ENCODE peak calls at places on chromosomes 7 and 10, in seven cellular contexts. One of them, this sample, is unnamed.

GRCh38 chr10:27470890-27471289 is 33.2 kb upstream of the RAB18 start:
- DNase-seq in iPS-NIHi11: peak
- DNase-seq in activated naive CD4-positive, alpha-beta T cell treated with anti-CD3 and anti-CD28 coated beads, Interleukin-2, amount 10 ng/mL, durations not matched to agents 7 days and 5 days: no peak
- DNase-seq in ELR: no peak
- DNase-seq in stimulated activated CD4-positive, alpha-beta T cell treated with anti-CD3 and anti-CD28 coated beads, Interleukin-2, amount 100 ng/mL, for 48 hours: no peak
- DNase-seq in AG08395: no peak
- DNase-seq in effector CD8-positive, alpha-beta T cell: no peak
- DNase-seq in this sample: no peak

GRCh38 chr10:24556746-24557742 is 166.6 kb downstream of the ARHGAP21 start:
- DNase-seq in stimulated activated CD4-positive, alpha-beta T cell treated with anti-CD3 and anti-CD28 coated beads, Interleukin-2, amount 100 ng/mL, for 48 hours: no peak
- DNase-seq in AG08395: peak
- DNase-seq in activated naive CD4-positive, alpha-beta T cell treated with anti-CD3 and anti-CD28 coated beads, Interleukin-2, amount 10 ng/mL, durations not matched to agents 7 days and 5 days: no peak
- DNase-seq in effector CD8-positive, alpha-beta T cell: no peak
- DNase-seq in iPS-NIHi11: peak
- DNase-seq in ELR: peak
- DNase-seq in this sample: peak

GRCh38 chr7:148835854-148836253 is 48.2 kb downstream of the EZH2 start:
- DNase-seq in stimulated activated CD4-positive, alpha-beta T cell treated with anti-CD3 and anti-CD28 coated beads, Interleukin-2, amount 100 ng/mL, for 48 hours: no peak
- DNase-seq in AG08395: no peak
- DNase-seq in iPS-NIHi11: no peak
- DNase-seq in effector CD8-positive, alpha-beta T cell: no peak
- DNase-seq in activated naive CD4-positive, alpha-beta T cell treated with anti-CD3 and anti-CD28 coated beads, Interleukin-2, amount 10 ng/mL, durations not matched to agents 7 days and 5 days: no peak
- DNase-seq in ELR: peak
- DNase-seq in this sample: no peak

GRCh38 chr10:99279626-99280111 is 44.0 kb upstream of the HPSE2 start:
- DNase-seq in iPS-NIHi11: no peak
- DNase-seq in ELR: peak
- DNase-seq in AG08395: peak
- DNase-seq in stimulated activated CD4-positive, alpha-beta T cell treated with anti-CD3 and anti-CD28 coated beads, Interleukin-2, amount 100 ng/mL, for 48 hours: no peak
- DNase-seq in activated naive CD4-positive, alpha-beta T cell treated with anti-CD3 and anti-CD28 coated beads, Interleukin-2, amount 10 ng/mL, durations not matched to agents 7 days and 5 days: no peak
- DNase-seq in effector CD8-positive, alpha-beta T cell: no peak
- DNase-seq in this sample: peak

GRCh38 chr10:94287331-94287730 is 75.4 kb downstream of the NOC3L start:
- DNase-seq in activated naive CD4-positive, alpha-beta T cell treated with anti-CD3 and anti-CD28 coated beads, Interleukin-2, amount 10 ng/mL, durations not matched to agents 7 days and 5 days: no peak
- DNase-seq in stimulated activated CD4-positive, alpha-beta T cell treated with anti-CD3 and anti-CD28 coated beads, Interleukin-2, amount 100 ng/mL, for 48 hours: no peak
- DNase-seq in iPS-NIHi11: no peak
- DNase-seq in ELR: no peak
- DNase-seq in AG08395: peak
- DNase-seq in effector CD8-positive, alpha-beta T cell: no peak
- DNase-seq in this sample: no peak

GRCh38 chr7:79965946-79966345 is 168.7 kb upstream of the GNAI1 start:
- DNase-seq in AG08395: no peak
- DNase-seq in activated naive CD4-positive, alpha-beta T cell treated with anti-CD3 and anti-CD28 coated beads, Interleukin-2, amount 10 ng/mL, durations not matched to agents 7 days and 5 days: no peak
- DNase-seq in iPS-NIHi11: no peak
- DNase-seq in effector CD8-positive, alpha-beta T cell: no peak
- DNase-seq in stimulated activated CD4-positive, alpha-beta T cell treated with anti-CD3 and anti-CD28 coated beads, Interleukin-2, amount 100 ng/mL, for 48 hours: no peak
- DNase-seq in ELR: no peak
- DNase-seq in this sample: no peak

GRCh38 chr7:4682621-4683042 is 537 bp downstream of the FOXK1 start:
- DNase-seq in ELR: peak
- DNase-seq in stimulated activated CD4-positive, alpha-beta T cell treated with anti-CD3 and anti-CD28 coated beads, Interleukin-2, amount 100 ng/mL, for 48 hours: peak
- DNase-seq in activated naive CD4-positive, alpha-beta T cell treated with anti-CD3 and anti-CD28 coated beads, Interleukin-2, amount 10 ng/mL, durations not matched to agents 7 days and 5 days: peak
- DNase-seq in iPS-NIHi11: peak
- DNase-seq in effector CD8-positive, alpha-beta T cell: no peak
- DNase-seq in AG08395: no peak
- DNase-seq in this sample: no peak

GRCh38 chr7:3197567-3198212 is 103.4 kb upstream of the SDK1 start:
- DNase-seq in activated naive CD4-positive, alpha-beta T cell treated with anti-CD3 and anti-CD28 coated beads, Interleukin-2, amount 10 ng/mL, durations not matched to agents 7 days and 5 days: no peak
- DNase-seq in effector CD8-positive, alpha-beta T cell: no peak
- DNase-seq in iPS-NIHi11: no peak
- DNase-seq in stimulated activated CD4-positive, alpha-beta T cell treated with anti-CD3 and anti-CD28 coated beads, Interleukin-2, amount 100 ng/mL, for 48 hours: no peak
- DNase-seq in ELR: no peak
- DNase-seq in AG08395: no peak
- DNase-seq in this sample: no peak

GRCh38 chr7:150362989-150363769 is 5.4 kb upstream of the REPIN1 start:
- DNase-seq in stimulated activated CD4-positive, alpha-beta T cell treated with anti-CD3 and anti-CD28 coated beads, Interleukin-2, amount 100 ng/mL, for 48 hours: no peak
- DNase-seq in iPS-NIHi11: no peak
- DNase-seq in ELR: no peak
- DNase-seq in effector CD8-positive, alpha-beta T cell: no peak
- DNase-seq in activated naive CD4-positive, alpha-beta T cell treated with anti-CD3 and anti-CD28 coated beads, Interleukin-2, amount 10 ng/mL, durations not matched to agents 7 days and 5 days: no peak
- DNase-seq in AG08395: no peak
- DNase-seq in this sample: no peak

GRCh38 chr7:39353615-39354376 is 212.4 kb upstream of the YAE1 start:
- DNase-seq in AG08395: peak
- DNase-seq in stimulated activated CD4-positive, alpha-beta T cell treated with anti-CD3 and anti-CD28 coated beads, Interleukin-2, amount 100 ng/mL, for 48 hours: no peak
- DNase-seq in iPS-NIHi11: peak
- DNase-seq in effector CD8-positive, alpha-beta T cell: no peak
- DNase-seq in activated naive CD4-positive, alpha-beta T cell treated with anti-CD3 and anti-CD28 coated beads, Interleukin-2, amount 10 ng/mL, durations not matched to agents 7 days and 5 days: no peak
- DNase-seq in ELR: no peak
- DNase-seq in this sample: no peak

GRCh38 chr10:61173450-61173849 is 229.5 kb upstream of the RHOBTB1 start:
- DNase-seq in ELR: no peak
- DNase-seq in effector CD8-positive, alpha-beta T cell: no peak
- DNase-seq in iPS-NIHi11: no peak
- DNase-seq in stimulated activated CD4-positive, alpha-beta T cell treated with anti-CD3 and anti-CD28 coated beads, Interleukin-2, amount 100 ng/mL, for 48 hours: no peak
- DNase-seq in AG08395: no peak
- DNase-seq in activated naive CD4-positive, alpha-beta T cell treated with anti-CD3 and anti-CD28 coated beads, Interleukin-2, amount 10 ng/mL, durations not matched to agents 7 days and 5 days: no peak
- DNase-seq in this sample: no peak

GRCh38 chr7:6705959-6706665 is 635 bp downstream of the ZNF12 start:
- DNase-seq in iPS-NIHi11: no peak
- DNase-seq in stimulated activated CD4-positive, alpha-beta T cell treated with anti-CD3 and anti-CD28 coated beads, Interleukin-2, amount 100 ng/mL, for 48 hours: peak
- DNase-seq in AG08395: peak
- DNase-seq in activated naive CD4-positive, alpha-beta T cell treated with anti-CD3 and anti-CD28 coated beads, Interleukin-2, amount 10 ng/mL, durations not matched to agents 7 days and 5 days: peak
- DNase-seq in effector CD8-positive, alpha-beta T cell: peak
- DNase-seq in ELR: peak
- DNase-seq in this sample: no peak

GRCh38 chr10:111203615-111204014 is 126.8 kb downstream of the ADRA2A start:
- DNase-seq in activated naive CD4-positive, alpha-beta T cell treated with anti-CD3 and anti-CD28 coated beads, Interleukin-2, amount 10 ng/mL, durations not matched to agents 7 days and 5 days: no peak
- DNase-seq in iPS-NIHi11: no peak
- DNase-seq in stimulated activated CD4-positive, alpha-beta T cell treated with anti-CD3 and anti-CD28 coated beads, Interleukin-2, amount 100 ng/mL, for 48 hours: no peak
- DNase-seq in effector CD8-positive, alpha-beta T cell: no peak
- DNase-seq in AG08395: no peak
- DNase-seq in ELR: no peak
- DNase-seq in this sample: no peak

GRCh38 chr7:158029431-158029938 is 558.1 kb downstream of the PTPRN2 start:
- DNase-seq in effector CD8-positive, alpha-beta T cell: no peak
- DNase-seq in activated naive CD4-positive, alpha-beta T cell treated with anti-CD3 and anti-CD28 coated beads, Interleukin-2, amount 10 ng/mL, durations not matched to agents 7 days and 5 days: no peak
- DNase-seq in AG08395: no peak
- DNase-seq in iPS-NIHi11: no peak
- DNase-seq in stimulated activated CD4-positive, alpha-beta T cell treated with anti-CD3 and anti-CD28 coated beads, Interleukin-2, amount 100 ng/mL, for 48 hours: no peak
- DNase-seq in ELR: no peak
- DNase-seq in this sample: no peak

GRCh38 chr10:102431452-102432124 is 786 bp downstream of the CUEDC2 start:
- DNase-seq in ELR: peak
- DNase-seq in effector CD8-positive, alpha-beta T cell: no peak
- DNase-seq in stimulated activated CD4-positive, alpha-beta T cell treated with anti-CD3 and anti-CD28 coated beads, Interleukin-2, amount 100 ng/mL, for 48 hours: no peak
- DNase-seq in AG08395: peak
- DNase-seq in iPS-NIHi11: no peak
- DNase-seq in activated naive CD4-positive, alpha-beta T cell treated with anti-CD3 and anti-CD28 coated beads, Interleukin-2, amount 10 ng/mL, durations not matched to agents 7 days and 5 days: no peak
- DNase-seq in this sample: no peak

GRCh38 chr7:70042533-70042932 is 444.3 kb downstream of the AUTS2 start:
- DNase-seq in effector CD8-positive, alpha-beta T cell: no peak
- DNase-seq in ELR: no peak
- DNase-seq in activated naive CD4-positive, alpha-beta T cell treated with anti-CD3 and anti-CD28 coated beads, Interleukin-2, amount 10 ng/mL, durations not matched to agents 7 days and 5 days: no peak
- DNase-seq in AG08395: peak
- DNase-seq in iPS-NIHi11: no peak
- DNase-seq in stimulated activated CD4-positive, alpha-beta T cell treated with anti-CD3 and anti-CD28 coated beads, Interleukin-2, amount 100 ng/mL, for 48 hours: no peak
- DNase-seq in this sample: no peak

GRCh38 chr7:18505870-18506460 is 10.4 kb downstream of the HDAC9 start:
- DNase-seq in effector CD8-positive, alpha-beta T cell: no peak
- DNase-seq in ELR: peak
- DNase-seq in iPS-NIHi11: no peak
- DNase-seq in activated naive CD4-positive, alpha-beta T cell treated with anti-CD3 and anti-CD28 coated beads, Interleukin-2, amount 10 ng/mL, durations not matched to agents 7 days and 5 days: no peak
- DNase-seq in AG08395: peak
- DNase-seq in stimulated activated CD4-positive, alpha-beta T cell treated with anti-CD3 and anti-CD28 coated beads, Interleukin-2, amount 100 ng/mL, for 48 hours: no peak
- DNase-seq in this sample: no peak

GRCh38 chr10:84139126-84140035 is at the start of gene GHITM:
- DNase-seq in ELR: peak
- DNase-seq in iPS-NIHi11: peak
- DNase-seq in activated naive CD4-positive, alpha-beta T cell treated with anti-CD3 and anti-CD28 coated beads, Interleukin-2, amount 10 ng/mL, durations not matched to agents 7 days and 5 days: peak
- DNase-seq in effector CD8-positive, alpha-beta T cell: peak
- DNase-seq in AG08395: peak
- DNase-seq in stimulated activated CD4-positive, alpha-beta T cell treated with anti-CD3 and anti-CD28 coated beads, Interleukin-2, amount 100 ng/mL, for 48 hours: peak
- DNase-seq in this sample: peak

GRCh38 chr10:72297281-72297967 is 23.7 kb downstream of the DDIT4 start:
- DNase-seq in iPS-NIHi11: no peak
- DNase-seq in activated naive CD4-positive, alpha-beta T cell treated with anti-CD3 and anti-CD28 coated beads, Interleukin-2, amount 10 ng/mL, durations not matched to agents 7 days and 5 days: peak
- DNase-seq in AG08395: peak
- DNase-seq in effector CD8-positive, alpha-beta T cell: peak
- DNase-seq in ELR: peak
- DNase-seq in stimulated activated CD4-positive, alpha-beta T cell treated with anti-CD3 and anti-CD28 coated beads, Interleukin-2, amount 100 ng/mL, for 48 hours: peak
- DNase-seq in this sample: peak

GRCh38 chr10:90064295-90064694 is 362.9 kb downstream of the KIF20B start:
- DNase-seq in AG08395: no peak
- DNase-seq in ELR: no peak
- DNase-seq in activated naive CD4-positive, alpha-beta T cell treated with anti-CD3 and anti-CD28 coated beads, Interleukin-2, amount 10 ng/mL, durations not matched to agents 7 days and 5 days: no peak
- DNase-seq in effector CD8-positive, alpha-beta T cell: no peak
- DNase-seq in iPS-NIHi11: no peak
- DNase-seq in stimulated activated CD4-positive, alpha-beta T cell treated with anti-CD3 and anti-CD28 coated beads, Interleukin-2, amount 100 ng/mL, for 48 hours: no peak
- DNase-seq in this sample: no peak

GRCh38 chr7:77157446-77157845 is 35.0 kb downstream of the CCDC146 start:
- DNase-seq in effector CD8-positive, alpha-beta T cell: no peak
- DNase-seq in ELR: no peak
- DNase-seq in activated naive CD4-positive, alpha-beta T cell treated with anti-CD3 and anti-CD28 coated beads, Interleukin-2, amount 10 ng/mL, durations not matched to agents 7 days and 5 days: peak
- DNase-seq in iPS-NIHi11: no peak
- DNase-seq in AG08395: no peak
- DNase-seq in stimulated activated CD4-positive, alpha-beta T cell treated with anti-CD3 and anti-CD28 coated beads, Interleukin-2, amount 100 ng/mL, for 48 hours: no peak
- DNase-seq in this sample: no peak

GRCh38 chr10:124280916-124281315 is 137.8 kb downstream of the OAT start:
- DNase-seq in effector CD8-positive, alpha-beta T cell: no peak
- DNase-seq in AG08395: no peak
- DNase-seq in stimulated activated CD4-positive, alpha-beta T cell treated with anti-CD3 and anti-CD28 coated beads, Interleukin-2, amount 100 ng/mL, for 48 hours: no peak
- DNase-seq in iPS-NIHi11: no peak
- DNase-seq in ELR: no peak
- DNase-seq in activated naive CD4-positive, alpha-beta T cell treated with anti-CD3 and anti-CD28 coated beads, Interleukin-2, amount 10 ng/mL, durations not matched to agents 7 days and 5 days: no peak
- DNase-seq in this sample: no peak

GRCh38 chr10:46234431-46235060 is 52.3 kb upstream of the ANTXRL start:
- DNase-seq in ELR: no peak
- DNase-seq in AG08395: no peak
- DNase-seq in effector CD8-positive, alpha-beta T cell: no peak
- DNase-seq in activated naive CD4-positive, alpha-beta T cell treated with anti-CD3 and anti-CD28 coated beads, Interleukin-2, amount 10 ng/mL, durations not matched to agents 7 days and 5 days: no peak
- DNase-seq in stimulated activated CD4-positive, alpha-beta T cell treated with anti-CD3 and anti-CD28 coated beads, Interleukin-2, amount 100 ng/mL, for 48 hours: no peak
- DNase-seq in iPS-NIHi11: no peak
- DNase-seq in this sample: no peak

GRCh38 chr7:44048031-44048795 is 3.7 kb downstream of the DBNL start:
- DNase-seq in activated naive CD4-positive, alpha-beta T cell treated with anti-CD3 and anti-CD28 coated beads, Interleukin-2, amount 10 ng/mL, durations not matched to agents 7 days and 5 days: no peak
- DNase-seq in stimulated activated CD4-positive, alpha-beta T cell treated with anti-CD3 and anti-CD28 coated beads, Interleukin-2, amount 100 ng/mL, for 48 hours: no peak
- DNase-seq in effector CD8-positive, alpha-beta T cell: no peak
- DNase-seq in AG08395: no peak
- DNase-seq in iPS-NIHi11: no peak
- DNase-seq in ELR: no peak
- DNase-seq in this sample: no peak

GRCh38 chr7:102985176-102985783 is 72.5 kb downstream of the LRRC17 start:
- DNase-seq in effector CD8-positive, alpha-beta T cell: no peak
- DNase-seq in stimulated activated CD4-positive, alpha-beta T cell treated with anti-CD3 and anti-CD28 coated beads, Interleukin-2, amount 100 ng/mL, for 48 hours: no peak
- DNase-seq in AG08395: no peak
- DNase-seq in ELR: no peak
- DNase-seq in iPS-NIHi11: no peak
- DNase-seq in activated naive CD4-positive, alpha-beta T cell treated with anti-CD3 and anti-CD28 coated beads, Interleukin-2, amount 10 ng/mL, durations not matched to agents 7 days and 5 days: no peak
- DNase-seq in this sample: no peak

GRCh38 chr7:923108-924041 is 31.1 kb downstream of the ADAP1 start:
- DNase-seq in AG08395: peak
- DNase-seq in iPS-NIHi11: peak
- DNase-seq in stimulated activated CD4-positive, alpha-beta T cell treated with anti-CD3 and anti-CD28 coated beads, Interleukin-2, amount 100 ng/mL, for 48 hours: peak
- DNase-seq in activated naive CD4-positive, alpha-beta T cell treated with anti-CD3 and anti-CD28 coated beads, Interleukin-2, amount 10 ng/mL, durations not matched to agents 7 days and 5 days: peak
- DNase-seq in ELR: peak
- DNase-seq in effector CD8-positive, alpha-beta T cell: peak
- DNase-seq in this sample: no peak